ENCODE peak calls at places on chromosome 2, in six cellular contexts. One of them, this sample, is unnamed.

GRCh38 chr2:72965770-72966430 is 48.6 kb downstream of the EMX1 start:
- DNase-seq in H1: no peak
- DNase-seq in K562: no peak
- DNase-seq in GM12878: no peak
- DNase-seq in GM12891: no peak
- DNase-seq in HepG2: no peak
- DNase-seq in this sample: no peak

GRCh38 chr2:38394903-38395341 is 17.8 kb upstream of the ATL2 start:
- DNase-seq in H1: no peak
- DNase-seq in K562: no peak
- DNase-seq in GM12878: no peak
- DNase-seq in GM12891: no peak
- DNase-seq in HepG2: no peak
- DNase-seq in this sample: no peak

GRCh38 chr2:52765735-52766134 is 1001.9 kb upstream of the CHAC2 start:
- DNase-seq in H1: no peak
- DNase-seq in K562: no peak
- DNase-seq in GM12878: no peak
- DNase-seq in GM12891: no peak
- DNase-seq in HepG2: no peak
- DNase-seq in this sample: no peak

GRCh38 chr2:127453392-127454171 is 35.4 kb downstream of the PROC start:
- DNase-seq in H1: peak
- DNase-seq in K562: peak
- DNase-seq in GM12878: no peak
- DNase-seq in GM12891: peak
- DNase-seq in HepG2: peak
- DNase-seq in this sample: no peak

GRCh38 chr2:233853353-233853752 is 982 bp downstream of the HJURP start:
- DNase-seq in H1: no peak
- DNase-seq in K562: no peak
- DNase-seq in GM12878: no peak
- DNase-seq in GM12891: no peak
- DNase-seq in HepG2: no peak
- DNase-seq in this sample: no peak

GRCh38 chr2:27428978-27429541 is 629 bp downstream of the NRBP1 start:
- DNase-seq in H1: peak
- DNase-seq in K562: peak
- DNase-seq in GM12878: no peak
- DNase-seq in GM12891: peak
- DNase-seq in HepG2: peak
- DNase-seq in this sample: peak

GRCh38 chr2:12732663-12733062 is 15.9 kb downstream of the TRIB2 start:
- DNase-seq in H1: no peak
- DNase-seq in K562: no peak
- DNase-seq in GM12878: no peak
- DNase-seq in GM12891: no peak
- DNase-seq in HepG2: no peak
- DNase-seq in this sample: no peak

GRCh38 chr2:182918961-182919360 is 52.5 kb upstream of the FRZB start:
- DNase-seq in H1: no peak
- DNase-seq in K562: no peak
- DNase-seq in GM12878: no peak
- DNase-seq in GM12891: no peak
- DNase-seq in HepG2: no peak
- DNase-seq in this sample: no peak

GRCh38 chr2:215882689-215883088 is 130.7 kb downstream of the MREG start:
- DNase-seq in H1: no peak
- DNase-seq in K562: no peak
- DNase-seq in GM12878: no peak
- DNase-seq in GM12891: no peak
- DNase-seq in HepG2: no peak
- DNase-seq in this sample: no peak

GRCh38 chr2:28532399-28532798 is 36.5 kb downstream of the PLB1 start:
- DNase-seq in H1: no peak
- DNase-seq in K562: no peak
- DNase-seq in GM12878: no peak
- DNase-seq in GM12891: no peak
- DNase-seq in HepG2: no peak
- DNase-seq in this sample: no peak

GRCh38 chr2:81853331-81853730 is 1548.8 kb upstream of the LRRTM1 start:
- DNase-seq in H1: no peak
- DNase-seq in K562: no peak
- DNase-seq in GM12878: no peak
- DNase-seq in GM12891: no peak
- DNase-seq in HepG2: no peak
- DNase-seq in this sample: no peak

GRCh38 chr2:182004945-182005344 is 19.3 kb downstream of the PPP1R1C start:
- DNase-seq in H1: no peak
- DNase-seq in K562: no peak
- DNase-seq in GM12878: no peak
- DNase-seq in GM12891: no peak
- DNase-seq in HepG2: no peak
- DNase-seq in this sample: no peak

GRCh38 chr2:70907130-70907756 is 28.5 kb upstream of the ATP6V1B1 start:
- DNase-seq in H1: peak
- DNase-seq in K562: no peak
- DNase-seq in GM12878: no peak
- DNase-seq in GM12891: no peak
- DNase-seq in HepG2: no peak
- DNase-seq in this sample: no peak

GRCh38 chr2:136057023-136057801 is 60.7 kb downstream of the CXCR4 start:
- DNase-seq in H1: no peak
- DNase-seq in K562: no peak
- DNase-seq in GM12878: peak
- DNase-seq in GM12891: no peak
- DNase-seq in HepG2: no peak
- DNase-seq in this sample: no peak

GRCh38 chr2:240399419-240400318 is 35.8 kb upstream of the GPC1 start:
- DNase-seq in H1: no peak
- DNase-seq in K562: no peak
- DNase-seq in GM12878: no peak
- DNase-seq in GM12891: no peak
- DNase-seq in HepG2: no peak
- DNase-seq in this sample: no peak

GRCh38 chr2:152740743-152741328 is 22.4 kb downstream of the ARL6IP6 start:
- DNase-seq in H1: no peak
- DNase-seq in K562: peak
- DNase-seq in GM12878: no peak
- DNase-seq in GM12891: no peak
- DNase-seq in HepG2: peak
- DNase-seq in this sample: no peak

GRCh38 chr2:53268086-53268485 is 499.5 kb upstream of the CHAC2 start:
- DNase-seq in H1: no peak
- DNase-seq in K562: no peak
- DNase-seq in GM12878: no peak
- DNase-seq in GM12891: no peak
- DNase-seq in HepG2: no peak
- DNase-seq in this sample: no peak

GRCh38 chr2:44167311-44167907 is 1.3 kb upstream of the PPM1B start:
- DNase-seq in H1: no peak
- DNase-seq in K562: no peak
- DNase-seq in GM12878: no peak
- DNase-seq in GM12891: no peak
- DNase-seq in HepG2: no peak
- DNase-seq in this sample: no peak

GRCh38 chr2:71603851-71604708 is 150.7 kb downstream of the DYSF start:
- DNase-seq in H1: peak
- DNase-seq in K562: no peak
- DNase-seq in GM12878: no peak
- DNase-seq in GM12891: no peak
- DNase-seq in HepG2: no peak
- DNase-seq in this sample: no peak

GRCh38 chr2:222594679-222595078 is 61.2 kb downstream of the FARSB start:
- DNase-seq in H1: no peak
- DNase-seq in K562: no peak
- DNase-seq in GM12878: no peak
- DNase-seq in GM12891: no peak
- DNase-seq in HepG2: peak
- DNase-seq in this sample: no peak

GRCh38 chr2:74498500-74499268 is 719 bp downstream of the LBX2 start:
- DNase-seq in H1: peak
- DNase-seq in K562: no peak
- DNase-seq in GM12878: no peak
- DNase-seq in GM12891: no peak
- DNase-seq in HepG2: no peak
- DNase-seq in this sample: no peak

GRCh38 chr2:24683408-24683807 is 109.8 kb downstream of the PTRHD1 start:
- DNase-seq in H1: no peak
- DNase-seq in K562: no peak
- DNase-seq in GM12878: no peak
- DNase-seq in GM12891: no peak
- DNase-seq in HepG2: no peak
- DNase-seq in this sample: no peak

GRCh38 chr2:236562434-236562833 is 7.2 kb upstream of the ACKR3 start:
- DNase-seq in H1: no peak
- DNase-seq in K562: no peak
- DNase-seq in GM12878: no peak
- DNase-seq in GM12891: no peak
- DNase-seq in HepG2: peak
- DNase-seq in this sample: no peak

GRCh38 chr2:223185638-223186037 is 133.6 kb downstream of the KCNE4 start:
- DNase-seq in H1: no peak
- DNase-seq in K562: no peak
- DNase-seq in GM12878: no peak
- DNase-seq in GM12891: no peak
- DNase-seq in HepG2: no peak
- DNase-seq in this sample: no peak

GRCh38 chr2:38535404-38535744 is 67.4 kb downstream of the HNRNPLL start:
- DNase-seq in H1: no peak
- DNase-seq in K562: no peak
- DNase-seq in GM12878: no peak
- DNase-seq in GM12891: no peak
- DNase-seq in HepG2: no peak
- DNase-seq in this sample: no peak

GRCh38 chr2:19649107-19649506 is 252.7 kb downstream of the TTC32 start:
- DNase-seq in H1: no peak
- DNase-seq in K562: no peak
- DNase-seq in GM12878: no peak
- DNase-seq in GM12891: no peak
- DNase-seq in HepG2: no peak
- DNase-seq in this sample: no peak

GRCh38 chr2:234335676-234336228 is 161.1 kb downstream of the ARL4C start:
- DNase-seq in H1: no peak
- DNase-seq in K562: no peak
- DNase-seq in GM12878: no peak
- DNase-seq in GM12891: no peak
- DNase-seq in HepG2: no peak
- DNase-seq in this sample: no peak

DNA sequence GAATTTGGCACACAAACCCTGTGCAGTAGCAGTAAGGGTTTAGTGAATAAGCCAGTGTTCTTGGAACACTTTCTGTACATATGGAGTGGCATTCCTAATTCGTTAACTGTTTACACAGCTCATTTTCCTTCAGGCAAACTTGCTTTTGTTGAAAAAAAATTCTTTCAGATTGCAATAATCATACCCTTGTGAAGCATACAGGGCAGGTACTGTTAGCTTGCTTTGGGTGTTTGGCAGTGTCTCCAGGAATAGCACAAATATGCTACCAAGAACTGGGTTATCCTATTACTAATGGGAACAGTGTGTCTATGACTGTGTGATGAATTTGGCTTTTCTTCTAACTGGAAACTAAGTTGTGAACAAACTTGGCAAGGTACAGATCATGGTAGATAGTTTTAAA is 33.4 kb downstream of the UGP2 start:
- DNase-seq in H1: no peak
- DNase-seq in K562: no peak
- DNase-seq in GM12878: no peak
- DNase-seq in GM12891: no peak
- DNase-seq in HepG2: no peak
- DNase-seq in this sample: no peak
- TF ChIP-seq POLR2AphosphoS5 in H1: peak
- TF ChIP-seq POLR2AphosphoS5 in K562: no peak
- TF ChIP-seq POLR2AphosphoS5 in GM12878: no peak
- TF ChIP-seq POLR2AphosphoS5 in GM12891: no peak
- TF ChIP-seq POLR2AphosphoS5 in HepG2: no peak
- TF ChIP-seq POLR2AphosphoS5 in this sample: no peak

GRCh38 chr2:108820439-108820838 is 33.9 kb downstream of the CCDC138 start:
- DNase-seq in H1: no peak
- DNase-seq in K562: no peak
- DNase-seq in GM12878: no peak
- DNase-seq in GM12891: no peak
- DNase-seq in HepG2: no peak
- DNase-seq in this sample: no peak
- TF ChIP-seq TAF1 in H1: no peak
- TF ChIP-seq TAF1 in K562: no peak
- TF ChIP-seq TAF1 in GM12878: no peak
- TF ChIP-seq TAF1 in GM12891: no peak
- TF ChIP-seq TAF1 in HepG2: no peak
- TF ChIP-seq TAF1 in this sample: no peak

GRCh38 chr2:86441392-86441788 is 219 bp downstream of the KDM3A start:
- DNase-seq in H1: no peak
- DNase-seq in K562: no peak
- DNase-seq in GM12878: no peak
- DNase-seq in GM12891: no peak
- DNase-seq in HepG2: no peak
- DNase-seq in this sample: no peak
- TF ChIP-seq POLR2A in H1: no peak
- TF ChIP-seq POLR2A in K562: peak
- TF ChIP-seq POLR2A in GM12878: peak
- TF ChIP-seq POLR2A in GM12891: peak
- TF ChIP-seq POLR2A in HepG2: peak
- TF ChIP-seq POLR2A in this sample: peak

GRCh38 chr2:187549193-187549592 is 5.0 kb downstream of the TFPI start:
- DNase-seq in H1: no peak
- DNase-seq in K562: no peak
- DNase-seq in GM12878: no peak
- DNase-seq in GM12891: no peak
- DNase-seq in HepG2: no peak
- DNase-seq in this sample: no peak

GRCh38 chr2:187549951-187550555 is 4.2 kb downstream of the TFPI start:
- DNase-seq in H1: no peak
- DNase-seq in K562: no peak
- DNase-seq in GM12878: no peak
- DNase-seq in GM12891: no peak
- DNase-seq in HepG2: peak
- DNase-seq in this sample: no peak

GRCh38 chr2:187548658-187549057 is 5.6 kb downstream of the TFPI start:
- DNase-seq in H1: no peak
- DNase-seq in K562: no peak
- DNase-seq in GM12878: no peak
- DNase-seq in GM12891: no peak
- DNase-seq in HepG2: no peak
- DNase-seq in this sample: no peak

GRCh38 chr2:187552381-187552780 is 1.9 kb downstream of the TFPI start:
- DNase-seq in H1: no peak
- DNase-seq in K562: no peak
- DNase-seq in GM12878: no peak
- DNase-seq in GM12891: no peak
- DNase-seq in HepG2: no peak
- DNase-seq in this sample: no peak

DNA sequence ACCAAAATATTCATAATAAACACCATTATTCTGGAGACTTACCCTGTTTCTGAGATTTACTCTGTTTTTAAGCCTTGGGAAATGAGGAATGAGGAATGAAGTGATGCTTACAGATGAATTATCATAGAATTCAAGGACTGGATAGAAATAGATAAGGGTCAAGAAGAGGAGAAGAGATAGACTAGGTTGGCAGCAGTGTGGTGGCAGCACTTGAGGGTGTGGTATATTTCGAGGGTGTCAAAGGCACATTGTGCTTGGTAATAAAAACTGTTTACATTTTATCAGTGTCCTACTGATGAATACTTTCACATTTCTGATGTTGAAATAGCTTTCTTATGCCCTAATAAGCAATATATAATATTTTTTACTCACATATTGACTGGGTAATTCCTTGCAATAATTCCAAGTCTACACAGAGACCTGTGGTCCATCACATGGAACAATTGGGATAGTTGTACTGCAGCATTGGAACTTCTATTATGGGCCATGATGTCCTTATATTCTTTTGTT is 3.4 kb downstream of the TFPI start:
- DNase-seq in H1: no peak
- DNase-seq in K562: no peak
- DNase-seq in GM12878: no peak
- DNase-seq in GM12891: no peak
- DNase-seq in HepG2: no peak
- DNase-seq in this sample: no peak
- TF ChIP-seq POLR2AphosphoS5 in H1: no peak
- TF ChIP-seq POLR2AphosphoS5 in K562: peak
- TF ChIP-seq POLR2AphosphoS5 in GM12878: no peak
- TF ChIP-seq POLR2AphosphoS5 in GM12891: no peak
- TF ChIP-seq POLR2AphosphoS5 in HepG2: peak
- TF ChIP-seq POLR2AphosphoS5 in this sample: no peak